ENCODE peak calls at places on chromosomes 6 and 20, in five cellular contexts. Z, S, Q, U and N are unnamed samples.

GRCh38 chr6:155795173-155795796 is 339.6 kb upstream of the NOX3 start:
- DNase-seq in Z (no peak), S (no peak), Q (no peak), U (no peak), N (no peak)

GRCh38 chr20:11919571-11919970 is 1.9 kb downstream of the BTBD3 start:
- DNase-seq in Z (no peak), S (no peak), Q (no peak), U (no peak), N (no peak)

GRCh38 chr6:136784910-136785746 is 7.1 kb downstream of the MAP3K5 start:
- DNase-seq in Z (peak; percentile 87), S (no peak), Q (peak; percentile 69), U (no peak), N (no peak)

GRCh38 chr20:19172637-19173036 is 39.8 kb upstream of the SLC24A3 start:
- DNase-seq in Z (no peak), S (no peak), Q (no peak), U (no peak), N (no peak)

GRCh38 chr6:130075879-130076278 is 57.5 kb downstream of the L3MBTL3 start:
- DNase-seq in Z (no peak), S (no peak), Q (no peak), U (no peak), N (no peak)

GRCh38 chr20:25254986-25255680 is 7.2 kb downstream of the PYGB start:
- DNase-seq in Z (no peak), S (no peak), Q (peak; percentile 76), U (no peak), N (no peak)

GRCh38 chr20:25285856-25286798 is 38.2 kb downstream of the PYGB start:
- DNase-seq in Z (peak; percentile 61), S (no peak), Q (peak; percentile 3), U (no peak), N (no peak)

GRCh38 chr20:49610701-49611538 is 43.0 kb upstream of the PTGIS start:
- DNase-seq in Z (peak; percentile 97), S (peak; percentile 98), Q (peak; percentile 87), U (peak; percentile 78), N (peak; percentile 74)

GRCh38 chr6:63290507-63291049 is 29.2 kb downstream of the LGSN start:
- DNase-seq in Z (no peak), S (no peak), Q (no peak), U (no peak), N (no peak)

GRCh38 chr6:170049641-170050491 is 241.0 kb downstream of the DLL1 start:
- DNase-seq in Z (peak; percentile 70), S (no peak), Q (peak; percentile 85), U (no peak), N (no peak)

GRCh38 chr6:69771158-69771906 is 25.5 kb downstream of the LMBRD1 start:
- DNase-seq in Z (no peak), S (no peak), Q (no peak), U (no peak), N (no peak)

GRCh38 chr6:133916650-133917151 is 27.8 kb downstream of the TCF21 start:
- DNase-seq in Z (peak; percentile 74), S (peak; percentile 35), Q (peak; percentile 90), U (peak; percentile 86), N (peak; percentile 99)

GRCh38 chr20:7855545-7855944 is 84.7 kb downstream of the HAO1 start:
- DNase-seq in Z (no peak), S (no peak), Q (no peak), U (no peak), N (no peak)

GRCh38 chr6:37474316-37474715 is 25.4 kb downstream of the CCDC167 start:
- DNase-seq in Z (no peak), S (no peak), Q (no peak), U (no peak), N (no peak)

GRCh38 chr6:135182993-135183531 is 2.0 kb downstream of the MYB start:
- DNase-seq in Z (peak; percentile 91), S (no peak), Q (peak; percentile 87), U (peak; percentile 8), N (no peak)

GRCh38 chr6:81766482-81767069 is 14.1 kb upstream of the TENT5A start:
- DNase-seq in Z (no peak), S (no peak), Q (no peak), U (no peak), N (no peak)

GRCh38 chr6:127737009-127737486 is 160.1 kb downstream of the C6orf58 start:
- DNase-seq in Z (no peak), S (peak; percentile 25), Q (peak; percentile 10), U (peak; percentile 85), N (peak; percentile 39)

GRCh38 chr6:166558156-166559025 is 28.1 kb downstream of the RAMACL start:
- DNase-seq in Z (no peak), S (no peak), Q (no peak), U (no peak), N (no peak)

GRCh38 chr6:84278311-84278710 is 50.9 kb upstream of the CEP162 start:
- DNase-seq in Z (no peak), S (no peak), Q (no peak), U (no peak), N (no peak)

GRCh38 chr6:44102527-44102926 is 24.7 kb downstream of the MRPL14 start:
- DNase-seq in Z (no peak), S (no peak), Q (no peak), U (no peak), N (no peak)

GRCh38 chr6:40922281-40922680 is 116.7 kb downstream of the UNC5CL start:
- DNase-seq in Z (no peak), S (no peak), Q (no peak), U (no peak), N (no peak)

GRCh38 chr6:40634429-40634828 is 47.3 kb upstream of the LRFN2 start:
- DNase-seq in Z (no peak), S (no peak), Q (no peak), U (no peak), N (no peak)

GRCh38 chr20:20220137-20220536 is 147.8 kb upstream of the INSM1 start:
- DNase-seq in Z (no peak), S (no peak), Q (no peak), U (no peak), N (no peak)

GRCh38 chr6:168383062-168383854 is 57.7 kb upstream of the SMOC2 start:
- DNase-seq in Z (peak; percentile 33), S (no peak), Q (no peak), U (no peak), N (no peak)

GRCh38 chr6:168380956-168381605 is 59.9 kb upstream of the SMOC2 start:
- DNase-seq in Z (no peak), S (no peak), Q (no peak), U (no peak), N (no peak)

GRCh38 chr6:168384045-168385038 is 56.6 kb upstream of the SMOC2 start:
- DNase-seq in Z (peak; percentile 43), S (no peak), Q (no peak), U (no peak), N (no peak)

GRCh38 chr6:168385380-168385779 is 55.6 kb upstream of the SMOC2 start:
- DNase-seq in Z (no peak), S (no peak), Q (no peak), U (no peak), N (no peak)

DNA sequence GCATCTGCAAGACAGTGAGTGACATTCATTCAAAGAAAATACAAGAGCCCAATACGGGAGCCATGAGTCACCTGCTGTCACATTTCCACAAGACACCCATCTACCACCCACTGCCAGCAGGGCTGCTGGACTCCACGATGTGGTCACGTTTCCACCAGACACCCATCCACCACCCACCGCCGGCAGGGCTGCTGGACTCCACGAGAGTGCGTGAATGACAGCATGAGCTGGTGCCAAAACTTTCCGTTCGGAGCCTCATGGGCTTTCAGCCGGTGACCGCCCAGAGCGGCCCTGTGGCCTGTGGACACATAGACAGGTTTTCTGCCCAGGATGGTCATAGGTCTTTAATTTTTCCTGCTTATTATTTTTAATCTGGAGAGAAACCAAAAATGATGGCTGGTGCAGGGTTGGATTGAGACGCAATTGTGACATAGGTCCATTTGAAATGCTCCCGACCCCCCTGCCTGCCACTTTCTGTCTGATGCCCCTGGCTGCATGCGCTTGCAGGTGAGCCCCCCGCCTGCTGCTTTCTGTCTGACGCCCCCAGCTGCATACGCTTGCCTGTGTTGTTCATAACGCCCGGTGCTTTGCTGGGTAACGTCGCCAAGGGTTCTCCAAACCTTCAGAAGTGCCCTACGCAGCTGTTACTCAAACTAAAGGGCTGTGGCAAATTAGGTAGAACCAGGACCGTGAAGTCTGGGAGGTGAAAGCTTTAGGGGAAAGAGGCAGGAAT is 59.1 kb upstream of the SMOC2 start:
- DNase-seq in Z (peak; percentile 53), S (no peak), Q (no peak), U (no peak), N (no peak)
- H3K9me3 ChIP-seq in Z (peaks cover 18% of the 10 kb centered on the region), S (peaks cover 3% of the 10 kb centered on the region), Q (no peaks in the 10 kb centered on the region), U (no peaks in the 10 kb centered on the region), N (no peaks in the 10 kb centered on the region)

DNA sequence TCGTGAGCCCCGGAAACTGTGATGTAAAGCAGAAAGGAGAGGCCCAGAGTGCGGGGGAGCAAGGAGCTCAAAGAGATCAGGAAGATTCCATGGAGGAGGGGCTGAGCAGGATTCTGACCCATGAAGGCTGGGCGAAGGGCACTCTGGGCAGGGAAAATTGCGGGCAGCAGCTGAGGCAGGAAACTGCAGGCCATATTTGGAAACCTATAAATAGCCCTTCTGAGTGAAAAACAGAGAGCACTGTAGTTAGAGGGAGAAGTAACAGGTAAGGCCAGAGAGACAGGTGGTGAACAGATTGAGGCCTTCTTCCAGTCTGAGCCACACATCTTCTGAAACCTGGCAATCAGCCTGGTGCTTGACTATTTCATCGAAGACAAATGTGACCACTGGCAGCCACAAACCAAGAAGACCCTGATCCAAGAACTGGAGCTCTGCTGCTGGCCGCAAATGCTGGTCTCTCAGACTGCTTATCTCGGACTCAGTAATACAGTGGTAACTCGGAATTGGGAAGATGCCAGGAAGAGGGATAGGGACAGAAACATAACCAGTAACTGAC is 14.1 kb upstream of the BEND3 start:
- DNase-seq in Z (no peak), S (no peak), Q (no peak), U (no peak), N (no peak)
- H3K4me3 ChIP-seq in Z (no peak overlapping the region), S (no peak overlapping the region), Q (no peak overlapping the region), U (no peak overlapping the region), N (no peak overlapping the region)

GRCh38 chr20:36861625-36861874 is 14.4 kb upstream of the TLDC2 start:
- DNase-seq in Z (no peak), S (no peak), Q (no peak), U (no peak), N (no peak)

GRCh38 chr20:36859700-36860330 is 16.1 kb upstream of the TLDC2 start:
- DNase-seq in Z (no peak), S (no peak), Q (no peak), U (no peak), N (no peak)

GRCh38 chr20:36860339-36860738 is 15.6 kb upstream of the TLDC2 start:
- DNase-seq in Z (no peak), S (no peak), Q (no peak), U (no peak), N (no peak)

GRCh38 chr20:36861875-36862801 is 13.8 kb upstream of the TLDC2 start:
- DNase-seq in Z (peak; percentile 78), S (peak; percentile 96), Q (peak; percentile 80), U (peak; percentile 68), N (no peak)

GRCh38 chr20:36860811-36861624 is 14.9 kb upstream of the TLDC2 start:
- DNase-seq in Z (no peak), S (no peak), Q (no peak), U (no peak), N (no peak)
- H3K4me1 ChIP-seq in Z (peaks cover 29% of the 10 kb centered on the region), S (peaks cover 43% of the 10 kb centered on the region), Q (peaks cover 41% of the 10 kb centered on the region), U (peaks cover 18% of the 10 kb centered on the region), N (peaks cover 5% of the 10 kb centered on the region)

DNA sequence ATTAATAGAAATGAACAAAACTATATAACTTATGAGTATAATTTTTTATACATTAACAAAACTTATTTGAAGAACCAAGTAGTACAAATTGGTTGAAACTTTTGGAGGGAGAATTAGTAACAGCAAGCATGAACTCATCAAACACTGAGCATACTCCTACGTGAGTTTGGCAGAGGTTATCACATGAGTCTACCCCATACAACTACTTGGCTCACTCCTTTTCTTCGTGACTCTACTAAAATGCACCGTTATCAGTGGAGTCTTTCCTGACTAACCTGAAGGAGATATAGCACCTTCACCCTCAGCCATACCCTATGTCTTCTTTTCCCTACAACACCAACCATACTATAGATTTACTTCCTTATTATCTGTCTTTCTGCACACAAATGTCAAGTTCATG is 794.2 kb downstream of the TFAP2A start:
- DNase-seq in Z (no peak), S (no peak), Q (no peak), U (no peak), N (no peak)
- H3K9me3 ChIP-seq in Z (peaks cover 10% of the 10 kb centered on the region), S (no peaks in the 10 kb centered on the region), Q (no peaks in the 10 kb centered on the region), U (no peaks in the 10 kb centered on the region), N (no peaks in the 10 kb centered on the region)